ENCODE peak calls at places on chromosomes 3 and 15, in six cellular contexts. One of them, this sample, is unnamed.

GRCh38 chr15:26744894-26745293 is 28.0 kb downstream of the GABRB3 start:
- DNase-seq in islet precursor cell: no peak
- DNase-seq in SW480: no peak
- DNase-seq in HCT116: no peak
- DNase-seq in stimulated activated CD4-positive, alpha-beta T cell treated with anti-CD3 and anti-CD28 coated beads, Interleukin-12 subunit alpha, Interleukin-12 subunit beta, amount 100 ng/mL, for 4 hours: no peak
- DNase-seq in naive thymus-derived CD4-positive, alpha-beta T cell: no peak
- DNase-seq in this sample: no peak

GRCh38 chr15:50418041-50418583 is 6.1 kb upstream of the USP8 start:
- DNase-seq in islet precursor cell: no peak
- DNase-seq in SW480: peak
- DNase-seq in HCT116: peak
- DNase-seq in stimulated activated CD4-positive, alpha-beta T cell treated with anti-CD3 and anti-CD28 coated beads, Interleukin-12 subunit alpha, Interleukin-12 subunit beta, amount 100 ng/mL, for 4 hours: no peak
- DNase-seq in naive thymus-derived CD4-positive, alpha-beta T cell: no peak
- DNase-seq in this sample: peak

GRCh38 chr3:179898024-179898423 is 138.7 kb downstream of the PEX5L start:
- DNase-seq in islet precursor cell: peak
- DNase-seq in SW480: peak
- DNase-seq in HCT116: peak
- DNase-seq in stimulated activated CD4-positive, alpha-beta T cell treated with anti-CD3 and anti-CD28 coated beads, Interleukin-12 subunit alpha, Interleukin-12 subunit beta, amount 100 ng/mL, for 4 hours: no peak
- DNase-seq in naive thymus-derived CD4-positive, alpha-beta T cell: no peak
- DNase-seq in this sample: peak

GRCh38 chr3:132554437-132554836 is 42.6 kb upstream of the ACKR4 start:
- DNase-seq in islet precursor cell: no peak
- DNase-seq in SW480: no peak
- DNase-seq in HCT116: no peak
- DNase-seq in stimulated activated CD4-positive, alpha-beta T cell treated with anti-CD3 and anti-CD28 coated beads, Interleukin-12 subunit alpha, Interleukin-12 subunit beta, amount 100 ng/mL, for 4 hours: no peak
- DNase-seq in naive thymus-derived CD4-positive, alpha-beta T cell: no peak
- DNase-seq in this sample: no peak

GRCh38 chr3:20912406-20912805 is 726.4 kb upstream of the SGO1 start:
- DNase-seq in islet precursor cell: no peak
- DNase-seq in SW480: no peak
- DNase-seq in HCT116: no peak
- DNase-seq in stimulated activated CD4-positive, alpha-beta T cell treated with anti-CD3 and anti-CD28 coated beads, Interleukin-12 subunit alpha, Interleukin-12 subunit beta, amount 100 ng/mL, for 4 hours: no peak
- DNase-seq in naive thymus-derived CD4-positive, alpha-beta T cell: no peak
- DNase-seq in this sample: no peak

GRCh38 chr15:41827290-41827879 is 507 bp upstream of the JMJD7 start:
- DNase-seq in islet precursor cell: no peak
- DNase-seq in SW480: no peak
- DNase-seq in HCT116: no peak
- DNase-seq in stimulated activated CD4-positive, alpha-beta T cell treated with anti-CD3 and anti-CD28 coated beads, Interleukin-12 subunit alpha, Interleukin-12 subunit beta, amount 100 ng/mL, for 4 hours: peak
- DNase-seq in naive thymus-derived CD4-positive, alpha-beta T cell: no peak
- DNase-seq in this sample: peak

GRCh38 chr3:133393691-133394474 is 6.0 kb upstream of the BFSP2 start:
- DNase-seq in islet precursor cell: no peak
- DNase-seq in SW480: no peak
- DNase-seq in HCT116: no peak
- DNase-seq in stimulated activated CD4-positive, alpha-beta T cell treated with anti-CD3 and anti-CD28 coated beads, Interleukin-12 subunit alpha, Interleukin-12 subunit beta, amount 100 ng/mL, for 4 hours: no peak
- DNase-seq in naive thymus-derived CD4-positive, alpha-beta T cell: no peak
- DNase-seq in this sample: no peak

GRCh38 chr15:80996247-80996646 is 4.5 kb upstream of the TLNRD1 start:
- DNase-seq in islet precursor cell: no peak
- DNase-seq in SW480: no peak
- DNase-seq in HCT116: no peak
- DNase-seq in stimulated activated CD4-positive, alpha-beta T cell treated with anti-CD3 and anti-CD28 coated beads, Interleukin-12 subunit alpha, Interleukin-12 subunit beta, amount 100 ng/mL, for 4 hours: no peak
- DNase-seq in naive thymus-derived CD4-positive, alpha-beta T cell: no peak
- DNase-seq in this sample: no peak

GRCh38 chr3:11078826-11079520 is 75.3 kb upstream of the HRH1 start:
- DNase-seq in islet precursor cell: no peak
- DNase-seq in SW480: no peak
- DNase-seq in HCT116: no peak
- DNase-seq in stimulated activated CD4-positive, alpha-beta T cell treated with anti-CD3 and anti-CD28 coated beads, Interleukin-12 subunit alpha, Interleukin-12 subunit beta, amount 100 ng/mL, for 4 hours: no peak
- DNase-seq in naive thymus-derived CD4-positive, alpha-beta T cell: no peak
- DNase-seq in this sample: no peak

GRCh38 chr3:128379768-128380167 is 86.9 kb downstream of the DNAJB8 start:
- DNase-seq in islet precursor cell: no peak
- DNase-seq in SW480: no peak
- DNase-seq in HCT116: no peak
- DNase-seq in stimulated activated CD4-positive, alpha-beta T cell treated with anti-CD3 and anti-CD28 coated beads, Interleukin-12 subunit alpha, Interleukin-12 subunit beta, amount 100 ng/mL, for 4 hours: no peak
- DNase-seq in naive thymus-derived CD4-positive, alpha-beta T cell: no peak
- DNase-seq in this sample: no peak

This sample was measured in LoVo.